ENCODE peak calls at places on chromosomes 3 and 15, in four cellular contexts. A is HS-27A, D is BJ, X is GM03348. O is an unnamed sample.

GRCh38 chr3:44252332-44252731 is 10.6 kb downstream of the TOPAZ1 start:
- DNase-seq in A (no peak), D (no peak), X (no peak), O (no peak)

GRCh38 chr15:33027636-33028035 is 166.9 kb downstream of the FMN1 start:
- DNase-seq in A (no peak), D (no peak), X (no peak), O (no peak)

GRCh38 chr3:158725348-158725966 is 6.8 kb downstream of the RARRES1 start:
- DNase-seq in A (peak; percentile 83), D (peak; percentile 97), X (peak; percentile 92), O (peak; percentile 88)

GRCh38 chr3:194374930-194375329 is 5.4 kb upstream of the LRRC15 start:
- DNase-seq in A (no peak), D (no peak), X (no peak), O (no peak)

GRCh38 chr3:123635220-123635619 is 50.4 kb upstream of the HACD2 start:
- DNase-seq in A (no peak), D (no peak), X (no peak), O (no peak)

GRCh38 chr15:72758195-72758594 is 25.4 kb downstream of the ADPGK start:
- DNase-seq in A (peak; percentile 62), D (peak; percentile 65), X (peak; percentile 89), O (peak; percentile 78)

GRCh38 chr3:177193706-177194268 is 3.5 kb downstream of the TBL1XR1 start:
- DNase-seq in A (no peak), D (no peak), X (no peak), O (no peak)

GRCh38 chr15:71186971-71187960 is 72.0 kb downstream of the THSD4 start:
- DNase-seq in A (no peak), D (no peak), X (no peak), O (no peak)

GRCh38 chr15:68430471-68431036 is 1.4 kb downstream of the ITGA11 start:
- DNase-seq in A (no peak), D (no peak), X (no peak), O (no peak)

GRCh38 chr3:79027593-79027992 is 740.2 kb downstream of the ROBO1 start:
- DNase-seq in A (no peak), D (no peak), X (no peak), O (no peak)

GRCh38 chr3:37892917-37893595 is 31.4 kb downstream of the CTDSPL start:
- DNase-seq in A (no peak), D (no peak), X (no peak), O (no peak)

GRCh38 chr3:171640520-171641412 is 169.5 kb downstream of the PLD1 start:
- DNase-seq in A (peak; percentile 17), D (peak; percentile 39), X (peak; percentile 20), O (peak; percentile 7)

GRCh38 chr3:155876537-155876936 is 6.1 kb downstream of the GMPS start:
- DNase-seq in A (no peak), D (no peak), X (no peak), O (no peak)

GRCh38 chr3:60827666-60828065 is 423.6 kb downstream of the FHIT start:
- DNase-seq in A (no peak), D (no peak), X (no peak), O (no peak)

GRCh38 chr15:91281991-91282390 is 181.9 kb downstream of the SV2B start:
- DNase-seq in A (no peak), D (no peak), X (no peak), O (no peak)

GRCh38 chr15:68578175-68578959 is 426 bp upstream of the CORO2B start:
- DNase-seq in A (peak; percentile 50), D (no peak), X (peak; percentile 90), O (peak; percentile 35)

GRCh38 chr15:34064443-34064842 is 25.4 kb upstream of the AVEN start:
- DNase-seq in A (no peak), D (no peak), X (no peak), O (no peak)

GRCh38 chr3:104586344-104586743 is 780.4 kb upstream of the ALCAM start:
- DNase-seq in A (no peak), D (no peak), X (no peak), O (no peak)

O was measured in AG09319.